ENCODE peak calls at places on chromosomes 13 and 19, in eight cellular contexts. E is HFFc6; P is small intestine; J is stimulated activated CD4-positive, alpha-beta T cell treated with anti-CD3 and anti-CD28 coated beads, Interleukin-4, amount 100 ng/mL, for 1 hour; Z is frontal cortex; M is EL; D is KBM-7; A is NAMALWA. I is an unnamed sample.

GRCh38 chr19:40599331-40600085 is 1.7 kb upstream of the LTBP4 start:
- DNase-seq in E (no peak), J (no peak), M (no peak), P (no peak), A (no peak), D (peak), Z (peak), I (no peak)

GRCh38 chr13:39604736-39605135 is 1.7 kb upstream of the LHFPL6 start:
- DNase-seq in E (no peak), A (no peak), J (no peak), Z (no peak), M (no peak), D (no peak), P (no peak), I (no peak)

GRCh38 chr13:27043013-27043412 is 128.6 kb downstream of the USP12 start:
- DNase-seq in Z (peak), M (peak), A (no peak), P (no peak), D (peak), J (no peak), E (peak), I (no peak)

GRCh38 chr19:35518313-35518712 is 4.9 kb upstream of the DMKN start:
- DNase-seq in Z (no peak), A (no peak), M (peak), P (no peak), E (peak), D (no peak), J (no peak), I (no peak)

GRCh38 chr19:51471527-51471926 is 6.8 kb upstream of the CEACAM18 start:
- DNase-seq in A (no peak), D (no peak), M (no peak), P (no peak), J (no peak), Z (no peak), E (no peak), I (no peak)

GRCh38 chr13:20160346-20161274 is at the start of gene GJA3:
- DNase-seq in D (peak), M (peak), E (no peak), J (peak), Z (no peak), A (no peak), P (no peak), I (peak)

GRCh38 chr13:43232144-43232840 is 208.9 kb downstream of the DNAJC15 start:
- DNase-seq in A (no peak), J (no peak), E (no peak), P (no peak), Z (no peak), D (no peak), M (no peak), I (no peak)

GRCh38 chr13:31781064-31781463 is 41.7 kb downstream of the RXFP2 start:
- DNase-seq in Z (no peak), E (no peak), M (no peak), D (no peak), A (no peak), P (no peak), J (no peak), I (no peak)

GRCh38 chr13:30708541-30708940 is 26.8 kb upstream of the ALOX5AP start:
- DNase-seq in Z (no peak), E (no peak), A (no peak), D (no peak), J (no peak), P (no peak), M (peak), I (no peak)

GRCh38 chr19:1520203-1520780 is 3.6 kb upstream of the PLK5 start:
- DNase-seq in J (no peak), A (no peak), P (no peak), D (no peak), Z (no peak), E (no peak), M (no peak), I (no peak)

GRCh38 chr19:17931532-17932191 is 1.2 kb upstream of the CCDC124 start:
- DNase-seq in E (no peak), D (no peak), J (no peak), Z (no peak), P (no peak), M (no peak), A (no peak), I (peak)

GRCh38 chr19:2355168-2356035 is 4.7 kb upstream of the TMPRSS9 start:
- DNase-seq in A (no peak), J (no peak), M (no peak), D (no peak), P (no peak), E (no peak), Z (no peak), I (no peak)

GRCh38 chr13:32587014-32587773 is 942 bp downstream of the PDS5B start:
- DNase-seq in P (peak), A (peak), J (peak), E (peak), M (peak), D (peak), Z (peak), I (peak)

GRCh38 chr13:101915333-101915732 is 462.9 kb downstream of the ITGBL1 start:
- DNase-seq in E (no peak), J (no peak), Z (no peak), P (peak), M (no peak), A (no peak), D (no peak), I (no peak)

I was measured in GM12865.